ENCODE peak calls at places on chromosomes 12 and 14, in five cellular contexts. C, V, F, X and R are unnamed samples.

GRCh38 chr14:53766106-53766505 is 190.5 kb downstream of the BMP4 start:
- DNase-seq in C (no peak), V (no peak), F (no peak), X (no peak), R (no peak)

GRCh38 chr12:96140110-96140509 is 54.1 kb upstream of the ELK3 start:
- DNase-seq in C (no peak), V (peak), F (peak), X (no peak), R (no peak)

GRCh38 chr14:33194551-33194950 is 255.9 kb downstream of the NPAS3 start:
- DNase-seq in C (no peak), V (no peak), F (no peak), X (no peak), R (no peak)

GRCh38 chr12:92414383-92415065 is 268.9 kb upstream of the BTG1 start:
- DNase-seq in C (no peak), V (no peak), F (no peak), X (no peak), R (no peak)

GRCh38 chr14:50059773-50060629 is 56.4 kb downstream of the VCPKMT start:
- DNase-seq in C (no peak), V (no peak), F (no peak), X (no peak), R (no peak)

GRCh38 chr12:26473291-26473690 is 277.9 kb downstream of the SSPN start:
- DNase-seq in C (no peak), V (no peak), F (no peak), X (no peak), R (no peak)

GRCh38 chr12:66751432-66752113 is 72.7 kb upstream of the GRIP1 start:
- DNase-seq in C (no peak), V (no peak), F (peak), X (no peak), R (no peak)

GRCh38 chr12:97639702-97640101 is 177.1 kb downstream of the RMST start:
- DNase-seq in C (no peak), V (no peak), F (no peak), X (no peak), R (no peak)

GRCh38 chr14:75132374-75133086 is 5.7 kb upstream of the NEK9 start:
- DNase-seq in C (no peak), V (peak), F (peak), X (no peak), R (no peak)

GRCh38 chr12:95083938-95084337 is 10.5 kb upstream of the NR2C1 start:
- DNase-seq in C (no peak), V (peak), F (no peak), X (no peak), R (no peak)

GRCh38 chr12:116406529-116406928 is 129.0 kb upstream of the MED13L start:
- DNase-seq in C (no peak), V (peak), F (peak), X (peak), R (no peak)

GRCh38 chr14:58639842-58640484 is 2.2 kb downstream of the DACT1 start:
- DNase-seq in C (no peak), V (peak), F (peak), X (no peak), R (no peak)

GRCh38 chr14:73457935-73458218 is 469 bp downstream of the NUMB start:
- DNase-seq in C (peak), V (no peak), F (peak), X (peak), R (no peak)

GRCh38 chr12:16560273-16560672 is 45.7 kb downstream of the LMO3 start:
- DNase-seq in C (no peak), V (no peak), F (no peak), X (no peak), R (no peak)

GRCh38 chr14:77222546-77223225 is 41.1 kb downstream of the TMEM63C start:
- DNase-seq in C (no peak), V (no peak), F (no peak), X (no peak), R (no peak)

GRCh38 chr12:12281134-12281533 is 14.3 kb upstream of the LRP6 start:
- DNase-seq in C (no peak), V (no peak), F (no peak), X (no peak), R (no peak)

GRCh38 chr12:104482748-104483147 is 26.0 kb downstream of the CHST11 start:
- DNase-seq in C (no peak), V (no peak), F (no peak), X (no peak), R (no peak)

GRCh38 chr12:116718578-116719454 is 19.1 kb downstream of the SPRING1 start:
- DNase-seq in C (no peak), V (peak), F (no peak), X (no peak), R (no peak)

DNA sequence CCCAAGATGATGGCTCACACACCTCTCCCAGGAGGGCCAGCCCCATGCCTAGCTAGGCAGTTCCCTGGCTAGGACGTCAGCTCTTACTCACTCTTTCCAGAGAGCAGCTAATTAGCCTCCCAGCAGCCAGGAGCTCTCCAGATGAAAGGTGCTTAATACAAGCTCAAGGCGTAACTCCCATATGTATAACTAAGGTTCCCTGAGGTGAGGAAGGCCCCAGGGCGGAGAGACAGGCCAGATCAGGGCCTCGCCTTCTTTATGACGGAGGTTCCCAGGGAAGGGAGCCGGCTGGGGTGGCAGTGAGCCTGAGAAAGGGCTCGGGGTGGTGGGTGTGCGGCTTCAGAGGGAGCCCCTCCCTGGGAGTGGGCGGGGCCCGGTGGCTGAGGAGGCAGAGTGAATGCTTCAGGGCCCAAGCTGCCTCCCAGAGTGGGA is 26.4 kb upstream of the ZFP36L1 start:
- DNase-seq in C (no peak), V (peak), F (peak), X (peak), R (peak)
- TF ChIP-seq CTCF in C (no peak), V (no peak), F (no peak), X (no peak), R (no peak)

GRCh38 chr12:53735-54095 is 12.9 kb upstream of the IQSEC3 start:
- DNase-seq in C (no peak), V (no peak), F (no peak), X (no peak), R (peak)
- TF ChIP-seq CTCF in C (no peak), V (no peak), F (no peak), X (no peak), R (no peak)

GRCh38 chr12:49388682-49389081 is 21.4 kb downstream of the SPATS2 start:
- DNase-seq in C (no peak), V (no peak), F (no peak), X (no peak), R (no peak)

GRCh38 chr12:49389092-49389703 is 21.9 kb downstream of the SPATS2 start:
- DNase-seq in C (peak), V (no peak), F (no peak), X (peak), R (no peak)
- TF ChIP-seq CTCF in C (peak), V (no peak), F (no peak), X (no peak), R (no peak)

GRCh38 chr14:79837699-79838098 is 373.6 kb downstream of the DIO2 start:
- DNase-seq in C (no peak), V (no peak), F (no peak), X (no peak), R (no peak)

GRCh38 chr14:79841433-79841832 is 369.9 kb downstream of the DIO2 start:
- DNase-seq in C (no peak), V (no peak), F (no peak), X (no peak), R (no peak)

GRCh38 chr14:79834856-79835255 is 376.4 kb downstream of the DIO2 start:
- DNase-seq in C (no peak), V (no peak), F (no peak), X (no peak), R (no peak)

GRCh38 chr14:79840068-79840467 is 371.2 kb downstream of the DIO2 start:
- DNase-seq in C (no peak), V (no peak), F (no peak), X (no peak), R (no peak)

GRCh38 chr14:79836577-79836976 is 374.7 kb downstream of the DIO2 start:
- DNase-seq in C (no peak), V (no peak), F (no peak), X (no peak), R (no peak)
- TF ChIP-seq CTCF in C (no peak), V (no peak), F (no peak), X (no peak), R (no peak)

DNA sequence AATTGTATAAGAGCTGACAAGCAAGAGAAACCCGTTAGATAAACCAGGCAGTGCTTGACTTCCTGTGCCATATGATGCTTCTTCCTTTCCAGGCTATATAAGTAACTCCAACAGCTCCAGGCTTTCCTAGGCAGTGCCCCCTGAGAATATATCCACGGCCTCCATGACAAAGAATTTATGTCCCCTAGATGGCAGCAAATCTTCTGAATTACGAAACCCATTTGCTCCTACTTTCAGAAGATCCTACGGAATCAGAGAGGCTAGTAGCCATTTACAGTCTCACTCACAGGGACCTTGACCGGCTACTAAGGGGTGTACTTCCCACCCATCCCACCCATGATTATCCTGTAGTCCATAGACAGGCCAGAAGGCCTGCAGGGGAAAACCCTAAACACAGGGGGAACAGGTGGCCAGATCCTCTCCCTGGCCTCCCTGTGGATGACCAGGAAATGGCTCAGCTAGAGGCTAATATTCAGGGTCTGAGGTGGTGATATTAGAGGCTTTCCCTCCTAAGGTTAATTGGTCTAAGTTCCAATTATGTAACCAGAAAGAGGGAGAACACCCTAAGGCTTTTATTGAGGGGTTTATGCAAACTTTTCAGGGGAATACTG is 77.2 kb upstream of the DCD start:
- DNase-seq in C (no peak), V (peak), F (peak), X (no peak), R (no peak)
- TF ChIP-seq CTCF in C (peak), V (peak), F (peak), X (no peak), R (peak)

GRCh38 chr12:128258866-128259555 is 8.0 kb upstream of the TMEM132C start:
- DNase-seq in C (no peak), V (no peak), F (no peak), X (no peak), R (no peak)

GRCh38 chr12:128265566-128265965 is 1.4 kb upstream of the TMEM132C start:
- DNase-seq in C (no peak), V (no peak), F (no peak), X (no peak), R (no peak)

GRCh38 chr12:128261757-128262156 is 5.2 kb upstream of the TMEM132C start:
- DNase-seq in C (no peak), V (no peak), F (no peak), X (no peak), R (no peak)

DNA sequence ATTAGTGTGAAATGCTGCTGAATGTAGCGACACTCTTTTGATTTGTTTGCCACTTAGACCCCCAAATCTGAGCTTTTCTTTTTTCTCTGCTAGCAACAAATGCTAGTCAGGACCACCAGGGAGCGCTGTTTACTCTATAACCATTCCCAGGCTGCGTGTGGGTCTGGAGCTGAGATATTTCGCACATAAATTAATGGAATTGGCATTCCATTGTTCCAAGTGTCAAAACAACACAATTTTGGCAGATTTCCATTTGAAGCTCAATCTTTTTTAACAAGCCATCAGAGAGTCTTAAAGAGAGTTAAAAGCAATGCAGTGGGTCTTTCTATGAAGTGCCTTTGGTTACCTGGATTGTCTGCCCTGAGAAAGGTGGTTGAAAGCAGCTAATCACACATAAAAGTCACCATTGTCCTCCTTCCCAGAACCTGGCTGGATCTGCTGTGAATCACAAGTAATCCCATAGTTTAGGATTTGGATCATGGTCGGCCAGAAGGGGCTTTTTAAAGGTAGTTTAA is 7.4 kb upstream of the TMEM132C start:
- DNase-seq in C (no peak), V (no peak), F (no peak), X (no peak), R (no peak)
- TF ChIP-seq CTCF in C (no peak), V (peak), F (no peak), X (peak), R (peak)

GRCh38 chr14:105214324-105214915 is 33.3 kb upstream of the NUDT14 start:
- DNase-seq in C (no peak), V (no peak), F (no peak), X (no peak), R (no peak)
- TF ChIP-seq CTCF in C (no peak), V (no peak), F (no peak), X (no peak), R (no peak)

DNA sequence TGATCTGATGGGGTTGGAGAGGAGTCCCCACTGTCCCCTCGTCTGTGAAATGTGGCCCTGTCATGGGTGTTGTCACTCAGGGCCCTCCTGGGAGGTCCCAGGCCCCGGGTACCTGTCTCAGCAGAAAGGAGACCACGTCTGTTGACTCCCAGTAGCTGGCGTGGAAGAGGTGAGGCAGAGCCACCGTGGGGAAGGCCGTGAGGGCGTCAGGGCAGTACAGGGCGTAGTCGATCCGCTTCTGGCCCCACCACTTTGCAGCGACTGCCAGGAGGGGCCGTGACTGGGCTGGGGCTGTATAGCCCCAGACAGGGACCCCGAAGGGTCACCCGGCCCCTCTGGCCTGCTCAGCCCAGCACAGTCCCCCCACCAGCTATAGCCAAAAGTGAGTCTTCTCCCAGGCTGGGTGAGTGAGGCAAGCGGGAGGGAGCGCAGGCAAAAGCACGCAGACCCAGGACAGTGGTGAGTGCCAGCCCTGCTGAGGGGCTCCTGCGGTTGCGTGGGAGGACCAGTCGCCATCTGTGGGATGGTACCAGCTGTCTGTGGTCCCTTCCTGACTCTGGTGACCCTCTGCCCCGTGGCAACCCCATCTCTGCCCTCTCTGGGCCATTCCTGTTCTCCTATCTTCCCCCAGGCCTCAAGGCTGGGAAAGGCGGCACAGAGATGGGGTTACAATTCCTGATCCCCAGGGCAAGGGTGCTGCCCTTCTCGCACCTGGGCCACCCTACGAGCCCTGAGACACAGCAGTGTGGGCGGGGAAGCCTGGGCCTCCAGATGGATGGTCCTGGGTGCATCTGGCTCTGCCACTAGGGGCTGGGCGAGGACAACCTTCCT is 8.3 kb downstream of the ARL6IP4 start:
- DNase-seq in C (no peak), V (no peak), F (no peak), X (no peak), R (no peak)
- TF ChIP-seq CTCF in C (no peak), V (no peak), F (no peak), X (no peak), R (no peak)

GRCh38 chr12:89621511-89621910 is 87.1 kb downstream of the ATP2B1 start:
- DNase-seq in C (no peak), V (peak), F (no peak), X (no peak), R (no peak)

GRCh38 chr12:89619764-89620163 is 88.9 kb downstream of the ATP2B1 start:
- DNase-seq in C (no peak), V (no peak), F (no peak), X (no peak), R (no peak)

GRCh38 chr12:89622115-89622514 is 86.5 kb downstream of the ATP2B1 start:
- DNase-seq in C (no peak), V (no peak), F (no peak), X (no peak), R (no peak)

GRCh38 chr12:89618113-89618862 is 90.3 kb downstream of the ATP2B1 start:
- DNase-seq in C (no peak), V (peak), F (no peak), X (no peak), R (no peak)
- TF ChIP-seq CTCF in C (no peak), V (no peak), F (no peak), X (no peak), R (peak)